ENCODE peak calls at places on chromosomes 16 and 17, in five cellular contexts. N is aorta; J is HS-27A; C is GM10248; U is stimulated activated CD8-positive, alpha-beta memory T cell treated with anti-CD3 and anti-CD28 coated beads, Interleukin-4, amount 100 ng/mL, for 1 hour. A is an unnamed sample.

GRCh38 chr17:60573139-60573975 is 26.6 kb upstream of the PPM1D start:
- DNase-seq in N (no peak), J (peak; percentile 86), C (no peak), U (no peak), A (no peak)

GRCh38 chr16:29962344-29962994 is 590 bp downstream of the TMEM219 start:
- DNase-seq in N (no peak), J (no peak), C (no peak), U (no peak), A (no peak)

GRCh38 chr16:68401871-68402747 is 46.2 kb downstream of the SMPD3 start:
- DNase-seq in N (no peak), J (peak; percentile 17), C (no peak), U (no peak), A (no peak)

GRCh38 chr16:88892065-88892464 is 25.6 kb upstream of the PABPN1L start:
- DNase-seq in N (no peak), J (no peak), C (no peak), U (no peak), A (no peak)

GRCh38 chr16:7321661-7322060 is 11.0 kb upstream of the RBFOX1 start:
- DNase-seq in N (no peak), J (no peak), C (no peak), U (no peak), A (no peak)

GRCh38 chr17:73906896-73907600 is 262.8 kb upstream of the SDK2 start:
- DNase-seq in N (no peak), J (no peak), C (no peak), U (no peak), A (no peak)

GRCh38 chr16:73365010-73365409 is 317.1 kb upstream of the ZFHX3 start:
- DNase-seq in N (no peak), J (peak; percentile 19), C (no peak), U (no peak), A (no peak)

GRCh38 chr16:81237282-81237681 is 1.2 kb upstream of the BCO1 start:
- DNase-seq in N (no peak), J (no peak), C (no peak), U (no peak), A (no peak)

GRCh38 chr17:38329808-38330730 is 13.7 kb downstream of the GPR179 start:
- DNase-seq in N (no peak), J (no peak), C (no peak), U (no peak), A (no peak)

GRCh38 chr16:85460983-85461813 is 151.9 kb upstream of the GSE1 start:
- DNase-seq in N (no peak), J (no peak), C (no peak), U (no peak), A (no peak)

GRCh38 chr16:54817432-54817831 is 113.2 kb upstream of the IRX5 start:
- DNase-seq in N (no peak), J (no peak), C (no peak), U (no peak), A (no peak)

GRCh38 chr17:75316253-75316652 is 27.0 kb upstream of the SLC25A19 start:
- DNase-seq in N (no peak), J (no peak), C (no peak), U (no peak), A (no peak)

GRCh38 chr17:73541111-73541510 is 103.1 kb downstream of the SDK2 start:
- DNase-seq in N (no peak), J (no peak), C (no peak), U (no peak), A (no peak)

GRCh38 chr16:66382966-66383299 is 16.4 kb downstream of the CDH5 start:
- DNase-seq in N (no peak), J (peak; percentile 88), C (no peak), U (no peak), A (no peak)

GRCh38 chr16:85752511-85753420 is 1.9 kb upstream of the C16orf74 start:
- DNase-seq in N (no peak), J (no peak), C (no peak), U (no peak), A (no peak)

GRCh38 chr16:86252596-86252995 is 257.7 kb upstream of the FOXF1 start:
- DNase-seq in N (no peak), J (no peak), C (no peak), U (no peak), A (no peak)

GRCh38 chr17:21036361-21036881 is 6.4 kb downstream of the USP22 start:
- DNase-seq in N (no peak), J (no peak), C (no peak), U (no peak), A (no peak)

GRCh38 chr17:17710728-17711541 is 29.7 kb downstream of the RAI1 start:
- DNase-seq in N (peak; percentile 87), J (peak; percentile 91), C (no peak), U (no peak), A (no peak)

GRCh38 chr17:41539071-41539492 is 11.0 kb upstream of the KRT19 start:
- DNase-seq in N (peak; percentile 28), J (no peak), C (no peak), U (no peak), A (no peak)

GRCh38 chr17:51056813-51057510 is 63.7 kb downstream of the SPAG9 start:
- DNase-seq in N (no peak), J (peak; percentile 14), C (peak; percentile 49), U (no peak), A (peak; percentile 13)

GRCh38 chr17:55354010-55354409 is 67.6 kb downstream of the MMD start:
- DNase-seq in N (no peak), J (no peak), C (no peak), U (no peak), A (no peak)

GRCh38 chr16:85321856-85322271 is 209.6 kb upstream of the CIBAR2 start:
- DNase-seq in N (peak; percentile 98), J (no peak), C (no peak), U (no peak), A (no peak)

GRCh38 chr17:3965123-3965800 is 1.0 kb upstream of the ATP2A3 start:
- DNase-seq in N (peak; percentile 85), J (no peak), C (peak; percentile 86), U (peak; percentile 44), A (peak; percentile 83)

GRCh38 chr17:80899402-80900268 is 92.0 kb upstream of the CHMP6 start:
- DNase-seq in N (no peak), J (no peak), C (peak; percentile 60), U (peak; percentile 64), A (peak; percentile 64)

GRCh38 chr17:40323731-40324650 is 15.0 kb downstream of the RARA start:
- DNase-seq in N (peak; percentile 90), J (no peak), C (no peak), U (peak; percentile 58), A (no peak)

GRCh38 chr17:13594310-13594709 is 7.4 kb downstream of the HS3ST3A1 start:
- DNase-seq in N (no peak), J (no peak), C (no peak), U (no peak), A (no peak)

GRCh38 chr17:61551255-61551742 is 39.7 kb downstream of the NACA2 start:
- DNase-seq in N (no peak), J (peak; percentile 9), C (peak; percentile 38), U (no peak), A (no peak)

GRCh38 chr17:74233937-74234336 is 20.6 kb downstream of the TTYH2 start:
- DNase-seq in N (no peak), J (no peak), C (no peak), U (no peak), A (no peak)

GRCh38 chr16:50924759-50925545 is 183.1 kb downstream of the CYLD start:
- DNase-seq in N (no peak), J (no peak), C (no peak), U (no peak), A (no peak)

GRCh38 chr17:16091773-16092172 is 92.1 kb downstream of the TTC19 start:
- DNase-seq in N (no peak), J (no peak), C (no peak), U (no peak), A (no peak)

GRCh38 chr16:68311316-68311620 is 449 bp downstream of the PRMT7 start:
- DNase-seq in N (no peak), J (no peak), C (no peak), U (peak; percentile 35), A (peak; percentile 46)

GRCh38 chr17:64063088-64063487 is 42.7 kb upstream of the ICAM2 start:
- DNase-seq in N (no peak), J (no peak), C (no peak), U (no peak), A (peak; percentile 30)

A was measured in GM19239.